ENCODE peak calls at places on chromosomes 1 and 21, in seven cellular contexts. F, G, N, M, V, L and Y are unnamed samples. For H3K4me1, the result is how much of the 10 kb centered on the place peaks cover.

GRCh38 chr1:94739521-94740061 is 80.6 kb upstream of the SLC44A3 start:
- DNase-seq in F (peak), G (peak), N (peak), M (peak), V (no peak), L (no peak), Y (no peak)

GRCh38 chr1:231931846-231932454 is 305.4 kb downstream of the DISC1 start:
- DNase-seq in F (no peak), G (no peak), N (no peak), M (no peak), V (no peak), L (no peak), Y (no peak)

GRCh38 chr21:15531986-15532385 is 197.8 kb upstream of the USP25 start:
- DNase-seq in F (no peak), G (no peak), N (no peak), M (no peak), V (no peak), L (no peak), Y (no peak)

GRCh38 chr1:151294748-151295462 is 12.8 kb downstream of the ZNF687 start:
- DNase-seq in F (no peak), G (no peak), N (no peak), M (no peak), V (no peak), L (peak), Y (no peak)

GRCh38 chr1:41325801-41326200 is 35.4 kb upstream of the FOXO6 start:
- DNase-seq in F (no peak), G (no peak), N (no peak), M (no peak), V (no peak), L (no peak), Y (no peak)

GRCh38 chr21:44051462-44051941 is 39.4 kb downstream of the TRAPPC10 start:
- DNase-seq in F (peak), G (no peak), N (peak), M (no peak), V (no peak), L (no peak), Y (no peak)

GRCh38 chr1:186843931-186844330 is 15.2 kb downstream of the PLA2G4A start:
- DNase-seq in F (no peak), G (no peak), N (no peak), M (no peak), V (no peak), L (no peak), Y (no peak)

GRCh38 chr1:229364216-229365065 is 21.6 kb upstream of the CCSAP start:
- DNase-seq in F (no peak), G (no peak), N (no peak), M (no peak), V (no peak), L (no peak), Y (no peak)

GRCh38 chr1:17581389-17582123 is 42.1 kb downstream of the ARHGEF10L start:
- DNase-seq in F (no peak), G (no peak), N (no peak), M (no peak), V (no peak), L (no peak), Y (no peak)

GRCh38 chr1:109906160-109906838 is 4.3 kb upstream of the CSF1 start:
- DNase-seq in F (no peak), G (no peak), N (no peak), M (no peak), V (no peak), L (no peak), Y (no peak)

GRCh38 chr1:173628888-173629287 is 6.2 kb upstream of the TEX50 start:
- DNase-seq in F (no peak), G (no peak), N (no peak), M (no peak), V (no peak), L (no peak), Y (no peak)

GRCh38 chr1:227726924-227727599 is 8.0 kb downstream of the JMJD4 start:
- DNase-seq in F (no peak), G (no peak), N (no peak), M (no peak), V (no peak), L (no peak), Y (no peak)

GRCh38 chr1:21913258-21913657 is 23.9 kb downstream of the HSPG2 start:
- DNase-seq in F (no peak), G (no peak), N (no peak), M (peak), V (no peak), L (no peak), Y (no peak)

GRCh38 chr1:13513063-13513884 is 529 bp downstream of the LRRC38 start:
- DNase-seq in F (no peak), G (no peak), N (no peak), M (no peak), V (no peak), L (peak), Y (no peak)

GRCh38 chr21:42851812-42852665 is 27.3 kb downstream of the WDR4 start:
- DNase-seq in F (no peak), G (no peak), N (no peak), M (no peak), V (no peak), L (no peak), Y (no peak)

GRCh38 chr1:39450956-39451601 is 40.4 kb upstream of the BMP8A start:
- DNase-seq in F (no peak), G (no peak), N (no peak), M (no peak), V (no peak), L (no peak), Y (no peak)

GRCh38 chr1:44798481-44799365 is 1.5 kb upstream of the PLK3 start:
- DNase-seq in F (no peak), G (peak), N (peak), M (no peak), V (no peak), L (no peak), Y (no peak)

GRCh38 chr1:90612033-90612432 is 105.1 kb downstream of the BARHL2 start:
- DNase-seq in F (no peak), G (no peak), N (no peak), M (no peak), V (no peak), L (no peak), Y (no peak)

GRCh38 chr1:26165126-26165892 is 3.5 kb downstream of the C1orf232 start:
- DNase-seq in F (no peak), G (no peak), N (no peak), M (no peak), V (no peak), L (no peak), Y (no peak)

GRCh38 chr1:235054466-235054865 is 74.2 kb downstream of the TOMM20 start:
- DNase-seq in F (no peak), G (no peak), N (peak), M (no peak), V (no peak), L (no peak), Y (no peak)

GRCh38 chr1:155226910-155227260 is 18.4 kb downstream of the MTX1 start:
- DNase-seq in F (peak), G (peak), N (peak), M (peak), V (no peak), L (peak), Y (no peak)

GRCh38 chr1:119635801-119636390 is 12.2 kb downstream of the ZNF697 start:
- DNase-seq in F (no peak), G (no peak), N (no peak), M (no peak), V (no peak), L (no peak), Y (no peak)

GRCh38 chr1:56584910-56585528 is 5.7 kb upstream of the PLPP3 start:
- DNase-seq in F (peak), G (no peak), N (no peak), M (no peak), V (peak), L (peak), Y (no peak)

GRCh38 chr1:174872615-174873058 is 127.1 kb upstream of the CACYBP start:
- DNase-seq in F (no peak), G (no peak), N (no peak), M (no peak), V (no peak), L (no peak), Y (no peak)

GRCh38 chr1:66542811-66543767 is 9.1 kb downstream of the SGIP1 start:
- DNase-seq in F (peak), G (peak), N (peak), M (peak), V (peak), L (no peak), Y (peak)

GRCh38 chr21:28436286-28436932 is 556.3 kb downstream of the LTN1 start:
- DNase-seq in F (no peak), G (no peak), N (no peak), M (no peak), V (no peak), L (no peak), Y (no peak)

GRCh38 chr1:150464422-150464826 is 22.8 kb upstream of the TARS2 start:
- DNase-seq in F (peak), G (no peak), N (no peak), M (peak), V (peak), L (peak), Y (peak)

GRCh38 chr1:200134116-200134515 is 106.6 kb downstream of the NR5A2 start:
- DNase-seq in F (no peak), G (no peak), N (no peak), M (no peak), V (no peak), L (no peak), Y (no peak)

GRCh38 chr1:158176399-158176798 is 4.3 kb upstream of the CD1D start:
- DNase-seq in F (no peak), G (no peak), N (no peak), M (no peak), V (no peak), L (no peak), Y (no peak)

GRCh38 chr1:234371414-234371813 is 1.8 kb upstream of the COA6 start:
- DNase-seq in F (no peak), G (no peak), N (no peak), M (no peak), V (no peak), L (no peak), Y (no peak)

GRCh38 chr1:196063307-196063706 is 544.9 kb downstream of the KCNT2 start:
- DNase-seq in F (no peak), G (no peak), N (no peak), M (no peak), V (no peak), L (no peak), Y (no peak)

GRCh38 chr1:16451868-16452528 is 11.5 kb downstream of the NECAP2 start:
- DNase-seq in F (no peak), G (no peak), N (peak), M (no peak), V (no peak), L (no peak), Y (no peak)

GRCh38 chr1:1987142-1987510 is 16.5 kb downstream of the CFAP74 start:
- DNase-seq in F (no peak), G (no peak), N (no peak), M (no peak), V (no peak), L (no peak), Y (no peak)

GRCh38 chr1:15065291-15065690 is 88.3 kb upstream of the TMEM51 start:
- DNase-seq in F (no peak), G (no peak), N (no peak), M (no peak), V (no peak), L (no peak), Y (no peak)

GRCh38 chr1:1283821-1284220 is 3.6 kb downstream of the SCNN1D start:
- DNase-seq in F (no peak), G (no peak), N (no peak), M (no peak), V (no peak), L (peak), Y (no peak)

DNA sequence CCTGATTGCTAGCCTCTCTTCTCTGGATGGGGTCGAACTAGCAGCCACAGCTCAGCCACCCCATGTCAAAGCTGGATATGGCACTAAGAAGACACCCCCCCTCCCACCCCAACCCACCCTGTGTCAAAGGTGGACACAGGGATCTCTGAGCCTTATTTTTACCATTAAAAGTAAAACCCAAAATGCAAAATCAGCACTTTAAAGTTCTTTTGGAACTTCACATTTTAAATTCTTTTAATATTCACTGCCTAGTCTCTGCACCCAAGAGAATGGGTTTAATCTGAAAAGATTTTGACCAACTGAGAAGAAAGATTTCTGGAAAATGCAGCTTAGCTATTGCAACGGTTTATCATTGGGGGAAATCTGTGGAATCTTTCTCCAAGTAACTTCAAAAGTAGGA is 167.6 kb downstream of the TGFBR3 start:
- DNase-seq in F (no peak), G (no peak), N (no peak), M (no peak), V (no peak), L (no peak), Y (no peak)
- H3K27ac ChIP-seq in F (no peak), G (no peak), N (no peak), M (no peak), V (no peak), L (no peak), Y (no peak)

DNA sequence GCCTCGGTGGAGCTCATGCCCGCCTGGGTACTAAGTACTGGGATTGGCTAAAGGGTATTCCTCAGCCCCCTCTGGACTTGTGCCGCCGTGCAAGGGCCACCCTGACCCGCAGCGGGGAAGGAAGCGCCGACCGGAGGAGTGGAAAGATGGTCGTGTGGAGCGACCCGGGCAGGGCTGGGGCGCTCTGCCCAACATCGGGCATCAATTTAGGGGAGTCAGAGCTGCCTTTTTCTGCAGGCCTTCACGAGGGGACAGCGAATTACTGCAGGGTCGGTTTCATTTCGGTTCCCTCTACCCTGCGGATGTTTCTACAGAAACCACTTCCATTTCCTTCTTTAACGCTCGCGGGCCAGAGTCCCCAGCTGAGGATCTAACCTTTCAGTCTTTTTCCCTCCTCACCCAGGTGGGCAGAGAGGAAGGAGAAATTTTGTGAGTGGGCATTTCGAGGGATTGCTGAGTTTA is 986 bp downstream of the TOR1AIP1 start:
- DNase-seq in F (no peak), G (no peak), N (no peak), M (no peak), V (no peak), L (no peak), Y (no peak)
- TF ChIP-seq CTCF in F (no peak), G (no peak), N (no peak), M (no peak), V (no peak), L (no peak), Y (no peak)

GRCh38 chr1:145960468-145961108 is 2.8 kb upstream of the LIX1L start:
- DNase-seq in F (peak), G (peak), N (peak), M (peak), V (no peak), L (peak), Y (peak)
- H3K4me1 ChIP-seq in F (half or more), G (under half), N (under half), M (under half), V (under half), L (under half), Y (under half)

GRCh38 chr1:222898191-222898527 is 83.3 kb downstream of the DISP1 start:
- DNase-seq in F (no peak), G (no peak), N (no peak), M (no peak), V (no peak), L (no peak), Y (no peak)
- H3K27ac ChIP-seq in F (no peak), G (no peak), N (no peak), M (no peak), V (peak), L (no peak), Y (no peak)

DNA sequence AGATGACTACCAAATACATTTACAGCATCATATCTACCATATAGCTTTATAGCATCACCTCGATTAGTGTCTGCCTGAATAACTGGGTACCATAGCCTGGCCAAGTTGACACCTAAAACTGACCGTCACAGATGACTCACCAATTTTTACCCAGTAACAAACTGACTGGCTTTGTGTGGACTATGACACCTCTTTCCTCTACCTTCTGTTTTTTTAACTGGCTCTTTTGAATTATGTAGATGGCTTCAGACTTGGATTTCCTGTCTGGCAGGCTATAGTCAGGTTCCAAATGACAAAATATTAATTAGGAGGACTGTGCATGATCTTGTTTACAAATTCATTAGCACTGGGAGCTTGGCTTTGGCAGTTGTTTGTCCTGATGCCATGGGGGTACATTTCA is 360.3 kb downstream of the TGFB2 start:
- DNase-seq in F (no peak), G (no peak), N (no peak), M (no peak), V (no peak), L (no peak), Y (no peak)
- TF ChIP-seq CTCF in F (no peak), G (no peak), N (no peak), M (no peak), V (no peak), L (no peak), Y (no peak)

DNA sequence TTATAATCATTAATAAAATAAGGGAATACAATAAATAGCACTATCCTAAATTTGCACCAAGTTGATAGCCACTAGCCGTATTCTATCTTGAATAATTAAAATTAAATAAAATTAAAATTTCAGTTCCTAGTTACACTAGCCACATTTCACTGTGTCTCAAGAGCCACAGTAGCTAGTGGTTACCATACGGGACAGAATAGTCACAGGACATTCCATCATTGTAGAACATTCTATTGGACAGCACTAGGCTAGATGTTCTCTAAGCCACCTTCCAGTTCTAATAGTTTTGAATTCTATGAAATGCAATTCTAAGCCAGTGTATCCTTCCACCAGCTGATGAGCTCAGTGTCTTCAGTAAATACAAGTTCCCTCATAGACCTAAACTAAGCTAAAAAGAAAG is 71.1 kb upstream of the GOLT1A start:
- DNase-seq in F (no peak), G (no peak), N (no peak), M (no peak), V (no peak), L (no peak), Y (no peak)
- H3K4me1 ChIP-seq in F (half or more), G (under half), N (under half), M (under half), V (under half), L (half or more), Y (under half)